ENCODE peak calls at places on chromosomes 6 and 20, in eight cellular contexts. One of them, this sample, is unnamed.

GRCh38 chr6:27541212-27541931 is 68.5 kb upstream of the ZNF184 start:
- DNase-seq in prostate gland: no peak
- DNase-seq in heart left ventricle: no peak
- DNase-seq in gastrocnemius medialis: no peak
- DNase-seq in esophagus squamous epithelium: no peak
- DNase-seq in IMR-90: peak; percentile 14
- DNase-seq in esophagus muscularis mucosa: no peak
- DNase-seq in ovary: no peak
- DNase-seq in this sample: no peak

GRCh38 chr6:160202411-160202810 is 56.2 kb downstream of the SLC22A2 start:
- DNase-seq in prostate gland: no peak
- DNase-seq in heart left ventricle: no peak
- DNase-seq in gastrocnemius medialis: no peak
- DNase-seq in esophagus squamous epithelium: no peak
- DNase-seq in IMR-90: no peak
- DNase-seq in esophagus muscularis mucosa: no peak
- DNase-seq in ovary: no peak
- DNase-seq in this sample: no peak

GRCh38 chr6:34891296-34891695 is 2.2 kb downstream of the ANKS1A start:
- DNase-seq in prostate gland: no peak
- DNase-seq in heart left ventricle: no peak
- DNase-seq in gastrocnemius medialis: no peak
- DNase-seq in esophagus squamous epithelium: no peak
- DNase-seq in IMR-90: no peak
- DNase-seq in esophagus muscularis mucosa: no peak
- DNase-seq in ovary: no peak
- DNase-seq in this sample: no peak

GRCh38 chr20:64265201-64265600 is 9.7 kb downstream of the PCMTD2 start:
- DNase-seq in prostate gland: no peak
- DNase-seq in heart left ventricle: no peak
- DNase-seq in gastrocnemius medialis: no peak
- DNase-seq in esophagus squamous epithelium: no peak
- DNase-seq in IMR-90: no peak
- DNase-seq in esophagus muscularis mucosa: no peak
- DNase-seq in ovary: no peak
- DNase-seq in this sample: no peak

GRCh38 chr6:63864934-63865333 is 229.3 kb downstream of the PHF3 start:
- DNase-seq in prostate gland: no peak
- DNase-seq in heart left ventricle: no peak
- DNase-seq in gastrocnemius medialis: no peak
- DNase-seq in esophagus squamous epithelium: no peak
- DNase-seq in IMR-90: no peak
- DNase-seq in esophagus muscularis mucosa: no peak
- DNase-seq in ovary: no peak
- DNase-seq in this sample: no peak

GRCh38 chr6:37456126-37456525 is 23.1 kb downstream of the CMTR1 start:
- DNase-seq in prostate gland: no peak
- DNase-seq in heart left ventricle: no peak
- DNase-seq in gastrocnemius medialis: no peak
- DNase-seq in esophagus squamous epithelium: no peak
- DNase-seq in IMR-90: peak; percentile 88
- DNase-seq in esophagus muscularis mucosa: no peak
- DNase-seq in ovary: no peak
- DNase-seq in this sample: no peak

GRCh38 chr6:45422541-45423110 is 44.9 kb upstream of the SUPT3H start:
- DNase-seq in prostate gland: peak; percentile 41
- DNase-seq in heart left ventricle: peak; percentile 78
- DNase-seq in gastrocnemius medialis: no peak
- DNase-seq in esophagus squamous epithelium: no peak
- DNase-seq in IMR-90: peak; percentile 55
- DNase-seq in esophagus muscularis mucosa: no peak
- DNase-seq in ovary: peak; percentile 62
- DNase-seq in this sample: no peak

GRCh38 chr6:139370047-139370706 is 4.3 kb downstream of the CITED2 start:
- DNase-seq in prostate gland: no peak
- DNase-seq in heart left ventricle: no peak
- DNase-seq in gastrocnemius medialis: peak; percentile 48
- DNase-seq in esophagus squamous epithelium: no peak
- DNase-seq in IMR-90: peak; percentile 72
- DNase-seq in esophagus muscularis mucosa: no peak
- DNase-seq in ovary: no peak
- DNase-seq in this sample: no peak

GRCh38 chr20:51356871-51357270 is 185.6 kb downstream of the NFATC2 start:
- DNase-seq in prostate gland: no peak
- DNase-seq in heart left ventricle: no peak
- DNase-seq in gastrocnemius medialis: no peak
- DNase-seq in esophagus squamous epithelium: no peak
- DNase-seq in IMR-90: no peak
- DNase-seq in esophagus muscularis mucosa: no peak
- DNase-seq in ovary: no peak
- DNase-seq in this sample: no peak

GRCh38 chr6:127458817-127459216 is 372 bp downstream of the KIAA0408 start:
- DNase-seq in prostate gland: no peak
- DNase-seq in heart left ventricle: no peak
- DNase-seq in gastrocnemius medialis: peak; percentile 64
- DNase-seq in esophagus squamous epithelium: no peak
- DNase-seq in IMR-90: peak; percentile 59
- DNase-seq in esophagus muscularis mucosa: no peak
- DNase-seq in ovary: no peak
- DNase-seq in this sample: no peak

GRCh38 chr20:478949-479429 is 16.7 kb upstream of the TBC1D20 start:
- DNase-seq in prostate gland: peak; percentile 39
- DNase-seq in heart left ventricle: no peak
- DNase-seq in gastrocnemius medialis: no peak
- DNase-seq in esophagus squamous epithelium: no peak
- DNase-seq in IMR-90: peak; percentile 77
- DNase-seq in esophagus muscularis mucosa: no peak
- DNase-seq in ovary: no peak
- DNase-seq in this sample: no peak

GRCh38 chr6:166313255-166314070 is 5.3 kb upstream of the PRR18 start:
- DNase-seq in prostate gland: no peak
- DNase-seq in heart left ventricle: no peak
- DNase-seq in gastrocnemius medialis: no peak
- DNase-seq in esophagus squamous epithelium: no peak
- DNase-seq in IMR-90: peak; percentile 45
- DNase-seq in esophagus muscularis mucosa: peak; percentile 77
- DNase-seq in ovary: no peak
- DNase-seq in this sample: no peak

GRCh38 chr20:50226093-50226974 is 35.7 kb downstream of the CEBPB start:
- DNase-seq in prostate gland: no peak
- DNase-seq in heart left ventricle: no peak
- DNase-seq in gastrocnemius medialis: peak; percentile 47
- DNase-seq in esophagus squamous epithelium: no peak
- DNase-seq in IMR-90: peak; percentile 68
- DNase-seq in esophagus muscularis mucosa: no peak
- DNase-seq in ovary: peak; percentile 84
- DNase-seq in this sample: peak; percentile 84

GRCh38 chr20:50222568-50223320 is 32.1 kb downstream of the CEBPB start:
- DNase-seq in prostate gland: no peak
- DNase-seq in heart left ventricle: no peak
- DNase-seq in gastrocnemius medialis: no peak
- DNase-seq in esophagus squamous epithelium: no peak
- DNase-seq in IMR-90: no peak
- DNase-seq in esophagus muscularis mucosa: no peak
- DNase-seq in ovary: no peak
- DNase-seq in this sample: no peak

GRCh38 chr20:50223321-50223995 is 32.8 kb downstream of the CEBPB start:
- DNase-seq in prostate gland: no peak
- DNase-seq in heart left ventricle: no peak
- DNase-seq in gastrocnemius medialis: no peak
- DNase-seq in esophagus squamous epithelium: no peak
- DNase-seq in IMR-90: no peak
- DNase-seq in esophagus muscularis mucosa: no peak
- DNase-seq in ovary: no peak
- DNase-seq in this sample: no peak

GRCh38 chr20:50224052-50224451 is 33.4 kb downstream of the CEBPB start:
- DNase-seq in prostate gland: no peak
- DNase-seq in heart left ventricle: no peak
- DNase-seq in gastrocnemius medialis: no peak
- DNase-seq in esophagus squamous epithelium: no peak
- DNase-seq in IMR-90: no peak
- DNase-seq in esophagus muscularis mucosa: no peak
- DNase-seq in ovary: no peak
- DNase-seq in this sample: no peak

GRCh38 chr20:50224553-50225255 is 34.1 kb downstream of the CEBPB start:
- DNase-seq in prostate gland: no peak
- DNase-seq in heart left ventricle: peak; percentile 83
- DNase-seq in gastrocnemius medialis: peak; percentile 88
- DNase-seq in esophagus squamous epithelium: no peak
- DNase-seq in IMR-90: peak; percentile 97
- DNase-seq in esophagus muscularis mucosa: peak; percentile 93
- DNase-seq in ovary: peak; percentile 86
- DNase-seq in this sample: peak; percentile 81
- TF ChIP-seq CTCF in prostate gland: no peak
- TF ChIP-seq CTCF in heart left ventricle: no peak
- TF ChIP-seq CTCF in gastrocnemius medialis: no peak
- TF ChIP-seq CTCF in esophagus squamous epithelium: no peak
- TF ChIP-seq CTCF in IMR-90: peak; percentile 44
- TF ChIP-seq CTCF in esophagus muscularis mucosa: peak; percentile 3
- TF ChIP-seq CTCF in ovary: peak; percentile 39
- TF ChIP-seq CTCF in this sample: no peak

GRCh38 chr20:22512911-22513489 is 71.4 kb downstream of the FOXA2 start:
- DNase-seq in prostate gland: no peak
- DNase-seq in heart left ventricle: no peak
- DNase-seq in gastrocnemius medialis: no peak
- DNase-seq in esophagus squamous epithelium: no peak
- DNase-seq in IMR-90: no peak
- DNase-seq in esophagus muscularis mucosa: peak; percentile 64
- DNase-seq in ovary: no peak
- DNase-seq in this sample: no peak
- H3K4me3 ChIP-seq in prostate gland: no peak overlapping the region
- H3K4me3 ChIP-seq in heart left ventricle: no peak overlapping the region
- H3K4me3 ChIP-seq in gastrocnemius medialis: no peak overlapping the region
- H3K4me3 ChIP-seq in esophagus squamous epithelium: no peak overlapping the region
- H3K4me3 ChIP-seq in IMR-90: no peak overlapping the region
- H3K4me3 ChIP-seq in esophagus muscularis mucosa: no peak overlapping the region
- H3K4me3 ChIP-seq in ovary: no peak overlapping the region
- H3K4me3 ChIP-seq in this sample: no peak overlapping the region

DNA sequence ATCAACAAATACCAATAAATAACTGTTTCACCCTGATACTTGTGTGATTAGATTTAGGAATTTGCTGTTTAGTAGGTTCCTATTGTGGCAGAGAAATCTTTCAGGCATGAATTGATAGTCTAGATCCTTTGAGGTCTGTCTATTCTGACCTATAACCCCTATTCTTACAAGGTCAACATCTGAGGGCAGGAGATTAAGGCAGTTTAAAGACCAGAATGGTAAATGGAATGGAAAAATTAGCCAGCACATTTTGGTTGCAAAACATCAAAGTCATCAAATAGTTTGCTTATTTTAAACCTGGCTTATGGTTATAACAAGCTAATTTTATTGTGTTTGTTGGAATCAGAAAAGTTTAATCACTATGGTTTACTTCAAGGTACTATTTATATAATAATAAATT is 78.4 kb downstream of the LIN28B start:
- DNase-seq in prostate gland: no peak
- DNase-seq in heart left ventricle: no peak
- DNase-seq in gastrocnemius medialis: no peak
- DNase-seq in esophagus squamous epithelium: no peak
- DNase-seq in IMR-90: no peak
- DNase-seq in esophagus muscularis mucosa: no peak
- DNase-seq in ovary: no peak
- DNase-seq in this sample: no peak
- TF ChIP-seq POLR2A in prostate gland: no peak
- TF ChIP-seq POLR2A in heart left ventricle: no peak
- TF ChIP-seq POLR2A in gastrocnemius medialis: no peak
- TF ChIP-seq POLR2A in esophagus squamous epithelium: no peak
- TF ChIP-seq POLR2A in IMR-90: no peak
- TF ChIP-seq POLR2A in esophagus muscularis mucosa: no peak
- TF ChIP-seq POLR2A in ovary: no peak
- TF ChIP-seq POLR2A in this sample: no peak

GRCh38 chr6:3663081-3663480 is 88.4 kb downstream of the PXDC1 start:
- DNase-seq in prostate gland: no peak
- DNase-seq in heart left ventricle: no peak
- DNase-seq in gastrocnemius medialis: no peak
- DNase-seq in esophagus squamous epithelium: no peak
- DNase-seq in IMR-90: no peak
- DNase-seq in esophagus muscularis mucosa: peak; percentile 55
- DNase-seq in ovary: no peak
- DNase-seq in this sample: no peak

GRCh38 chr6:3659748-3660147 is 91.8 kb downstream of the PXDC1 start:
- DNase-seq in prostate gland: no peak
- DNase-seq in heart left ventricle: no peak
- DNase-seq in gastrocnemius medialis: no peak
- DNase-seq in esophagus squamous epithelium: no peak
- DNase-seq in IMR-90: no peak
- DNase-seq in esophagus muscularis mucosa: no peak
- DNase-seq in ovary: no peak
- DNase-seq in this sample: no peak

GRCh38 chr6:3663811-3664210 is 87.7 kb downstream of the PXDC1 start:
- DNase-seq in prostate gland: no peak
- DNase-seq in heart left ventricle: no peak
- DNase-seq in gastrocnemius medialis: no peak
- DNase-seq in esophagus squamous epithelium: no peak
- DNase-seq in IMR-90: no peak
- DNase-seq in esophagus muscularis mucosa: peak; percentile 68
- DNase-seq in ovary: no peak
- DNase-seq in this sample: no peak

GRCh38 chr6:3660473-3660872 is 91.0 kb downstream of the PXDC1 start:
- DNase-seq in prostate gland: no peak
- DNase-seq in heart left ventricle: no peak
- DNase-seq in gastrocnemius medialis: no peak
- DNase-seq in esophagus squamous epithelium: no peak
- DNase-seq in IMR-90: no peak
- DNase-seq in esophagus muscularis mucosa: no peak
- DNase-seq in ovary: no peak
- DNase-seq in this sample: no peak

DNA sequence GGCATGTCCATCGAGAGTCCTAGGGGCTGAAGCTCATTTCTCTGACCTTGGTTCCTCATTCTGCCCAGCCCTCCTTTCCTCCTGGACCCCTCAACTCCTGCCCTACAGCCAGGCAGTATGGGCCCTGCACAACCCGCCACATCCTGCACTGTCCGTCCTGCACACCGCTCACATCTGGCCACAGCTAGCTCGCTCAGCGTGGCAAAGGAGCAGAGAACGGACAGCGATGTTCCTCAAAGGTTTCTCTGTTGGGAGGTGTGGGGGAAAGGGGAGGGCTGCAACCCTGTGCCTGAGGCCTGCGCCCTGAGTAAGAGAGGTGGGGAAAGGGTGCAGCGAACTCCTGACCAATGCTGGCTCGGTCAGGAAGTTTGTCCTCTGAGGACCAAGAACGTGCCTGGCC is 90.1 kb downstream of the PXDC1 start:
- DNase-seq in prostate gland: no peak
- DNase-seq in heart left ventricle: no peak
- DNase-seq in gastrocnemius medialis: no peak
- DNase-seq in esophagus squamous epithelium: no peak
- DNase-seq in IMR-90: no peak
- DNase-seq in esophagus muscularis mucosa: peak; percentile 70
- DNase-seq in ovary: no peak
- DNase-seq in this sample: no peak
- TF ChIP-seq CTCF in prostate gland: no peak
- TF ChIP-seq CTCF in heart left ventricle: no peak
- TF ChIP-seq CTCF in gastrocnemius medialis: no peak
- TF ChIP-seq CTCF in esophagus squamous epithelium: no peak
- TF ChIP-seq CTCF in IMR-90: no peak
- TF ChIP-seq CTCF in esophagus muscularis mucosa: no peak
- TF ChIP-seq CTCF in ovary: no peak
- TF ChIP-seq CTCF in this sample: no peak

GRCh38 chr20:62364911-62365736 is 2.0 kb downstream of the LAMA5 start:
- DNase-seq in prostate gland: no peak
- DNase-seq in heart left ventricle: peak; percentile 77
- DNase-seq in gastrocnemius medialis: peak; percentile 94
- DNase-seq in esophagus squamous epithelium: no peak
- DNase-seq in IMR-90: no peak
- DNase-seq in esophagus muscularis mucosa: no peak
- DNase-seq in ovary: peak; percentile 37
- DNase-seq in this sample: no peak
- H3K4me3 ChIP-seq in prostate gland: peak overlapping the region; percentile 89
- H3K4me3 ChIP-seq in heart left ventricle: peak overlapping the region; percentile 95
- H3K4me3 ChIP-seq in gastrocnemius medialis: peak overlapping the region; percentile 31
- H3K4me3 ChIP-seq in esophagus squamous epithelium: peak overlapping the region; percentile 69
- H3K4me3 ChIP-seq in IMR-90: no peak overlapping the region
- H3K4me3 ChIP-seq in esophagus muscularis mucosa: peak overlapping the region; percentile 72
- H3K4me3 ChIP-seq in ovary: no peak overlapping the region
- H3K4me3 ChIP-seq in this sample: no peak overlapping the region